ENCODE peak calls at places on chromosomes 4 and X, in five cellular contexts. P is stimulated activated naive B cell treated with anti-CD40 and anti-IgM and Interleukin-4, amounts not matched to agents 10 μg/mL and 1 μg/mL and 100 μg/mL, for 72 hours; V is naive B cell; A is iris pigment epithelial cell; U is activated naive CD4-positive, alpha-beta T cell treated with anti-CD3 and anti-CD28 coated beads, Interleukin-2, amount 10 ng/mL, durations not matched to agents 7 days and 5 days. J is an unnamed sample.

GRCh38 chr4:100519205-100519604 is 1.4 kb upstream of the EMCN start:
- DNase-seq in P (no peak), V (no peak), A (no peak), U (no peak), J (no peak)

GRCh38 chr4:163148466-163149336 is 18.0 kb downstream of the NAF1 start:
- DNase-seq in P (no peak), V (no peak), A (peak; percentile 9), U (no peak), J (no peak)

GRCh38 chrX:1093112-1093511 is 119.3 kb downstream of the CRLF2 start:
- DNase-seq in P (no peak), V (no peak), A (no peak), U (peak; percentile 81), J (no peak)

GRCh38 chr4:40744218-40744617 is 5.5 kb upstream of the NSUN7 start:
- DNase-seq in P (no peak), V (no peak), A (no peak), U (no peak), J (no peak)

GRCh38 chr4:88809561-88810219 is 112.1 kb upstream of the NAP1L5 start:
- DNase-seq in P (no peak), V (no peak), A (no peak), U (no peak), J (no peak)

GRCh38 chr4:61468091-61468720 is 268.1 kb downstream of the ADGRL3 start:
- DNase-seq in P (no peak), V (no peak), A (peak; percentile 84), U (no peak), J (no peak)

GRCh38 chr4:33746979-33747378 is 2497.3 kb downstream of the ARAP2 start:
- DNase-seq in P (no peak), V (no peak), A (no peak), U (no peak), J (no peak)

GRCh38 chr4:102438873-102439614 is 62.1 kb upstream of the NFKB1 start:
- DNase-seq in P (no peak), V (no peak), A (peak; percentile 95), U (no peak), J (peak; percentile 40)

GRCh38 chrX:103101280-103102042 is 8.5 kb upstream of the NXF3 start:
- DNase-seq in P (no peak), V (no peak), A (no peak), U (no peak), J (no peak)

GRCh38 chr4:163344147-163345050 is 707 bp downstream of the NPY5R start:
- DNase-seq in P (no peak), V (no peak), A (no peak), U (no peak), J (peak; percentile 32)

GRCh38 chrX:154098551-154098950 is 1.0 kb upstream of the MECP2 start:
- DNase-seq in P (no peak), V (no peak), A (no peak), U (no peak), J (no peak)

GRCh38 chrX:84415155-84415554 is 87.1 kb downstream of the HDX start:
- DNase-seq in P (no peak), V (no peak), A (no peak), U (no peak), J (no peak)

GRCh38 chr4:122652379-122652778 is 31.5 kb upstream of the IL21 start:
- DNase-seq in P (no peak), V (no peak), A (peak; percentile 76), U (peak; percentile 66), J (no peak)

GRCh38 chrX:22800360-22800759 is 199.4 kb upstream of the DDX53 start:
- DNase-seq in P (no peak), V (no peak), A (peak; percentile 93), U (no peak), J (peak; percentile 7)

GRCh38 chr4:184513802-184514120 is 39.4 kb upstream of the IRF2 start:
- DNase-seq in P (no peak), V (no peak), A (no peak), U (no peak), J (no peak)

GRCh38 chr4:68176904-68177303 is 47.2 kb upstream of the TMPRSS11F start:
- DNase-seq in P (no peak), V (no peak), A (no peak), U (no peak), J (no peak)

GRCh38 chr4:19014594-19014993 is 993.0 kb upstream of the LCORL start:
- DNase-seq in P (no peak), V (no peak), A (no peak), U (no peak), J (no peak)

GRCh38 chr4:138175337-138175794 is 66.8 kb downstream of the SLC7A11 start:
- DNase-seq in P (no peak), V (no peak), A (no peak), U (no peak), J (no peak)

GRCh38 chr4:118865091-118865708 is 23.5 kb upstream of the SYNPO2 start:
- DNase-seq in P (no peak), V (no peak), A (peak; percentile 70), U (peak; percentile 34), J (peak; percentile 83)

GRCh38 chrX:118853596-118853995 is 30.0 kb downstream of the ZCCHC12 start:
- DNase-seq in P (no peak), V (no peak), A (no peak), U (no peak), J (no peak)

GRCh38 chrX:24659106-24659505 is 12.0 kb upstream of the PCYT1B start:
- DNase-seq in P (no peak), V (no peak), A (no peak), U (no peak), J (no peak)